ENCODE peak calls at places on chromosomes 6 and 20, in six cellular contexts. One of them, this sample, is unnamed.

GRCh38 chr20:11867286-11867921 is 50.3 kb upstream of the BTBD3 start:
- DNase-seq in GM19239: no peak
- DNase-seq in GM13977: no peak
- DNase-seq in GM03348: no peak
- DNase-seq in glomerular endothelial cell: no peak
- DNase-seq in GM23338: no peak
- DNase-seq in this sample: no peak

GRCh38 chr20:25017257-25017803 is 24.8 kb upstream of the APMAP start:
- DNase-seq in GM19239: no peak
- DNase-seq in GM13977: no peak
- DNase-seq in GM03348: no peak
- DNase-seq in glomerular endothelial cell: no peak
- DNase-seq in GM23338: peak; percentile 60
- DNase-seq in this sample: no peak

GRCh38 chr20:46642265-46642942 is 8.9 kb downstream of the SLC13A3 start:
- DNase-seq in GM19239: no peak
- DNase-seq in GM13977: no peak
- DNase-seq in GM03348: no peak
- DNase-seq in glomerular endothelial cell: no peak
- DNase-seq in GM23338: no peak
- DNase-seq in this sample: no peak

GRCh38 chr6:131210469-131210868 is 75.2 kb downstream of the AKAP7 start:
- DNase-seq in GM19239: no peak
- DNase-seq in GM13977: no peak
- DNase-seq in GM03348: peak; percentile 60
- DNase-seq in glomerular endothelial cell: no peak
- DNase-seq in GM23338: no peak
- DNase-seq in this sample: no peak

GRCh38 chr6:63372951-63373533 is 53.3 kb upstream of the LGSN start:
- DNase-seq in GM19239: no peak
- DNase-seq in GM13977: no peak
- DNase-seq in GM03348: no peak
- DNase-seq in glomerular endothelial cell: no peak
- DNase-seq in GM23338: no peak
- DNase-seq in this sample: no peak

GRCh38 chr6:107555449-107555848 is 65.5 kb downstream of the SOBP start:
- DNase-seq in GM19239: no peak
- DNase-seq in GM13977: no peak
- DNase-seq in GM03348: no peak
- DNase-seq in glomerular endothelial cell: no peak
- DNase-seq in GM23338: no peak
- DNase-seq in this sample: no peak

GRCh38 chr20:12925214-12925755 is 83.5 kb upstream of the SPTLC3 start:
- DNase-seq in GM19239: peak; percentile 36
- DNase-seq in GM13977: peak; percentile 70
- DNase-seq in GM03348: peak; percentile 82
- DNase-seq in glomerular endothelial cell: peak; percentile 42
- DNase-seq in GM23338: peak; percentile 85
- DNase-seq in this sample: peak; percentile 74

GRCh38 chr20:40262219-40262618 is 426.8 kb downstream of the MAFB start:
- DNase-seq in GM19239: no peak
- DNase-seq in GM13977: no peak
- DNase-seq in GM03348: no peak
- DNase-seq in glomerular endothelial cell: peak; percentile 5
- DNase-seq in GM23338: no peak
- DNase-seq in this sample: no peak

GRCh38 chr20:44762466-44763140 is 16.9 kb downstream of the KCNK15 start:
- DNase-seq in GM19239: no peak
- DNase-seq in GM13977: no peak
- DNase-seq in GM03348: no peak
- DNase-seq in glomerular endothelial cell: no peak
- DNase-seq in GM23338: no peak
- DNase-seq in this sample: no peak

GRCh38 chr6:88165877-88166492 is at the start of gene CNR1:
- DNase-seq in GM19239: no peak
- DNase-seq in GM13977: no peak
- DNase-seq in GM03348: peak; percentile 68
- DNase-seq in glomerular endothelial cell: no peak
- DNase-seq in GM23338: peak; percentile 75
- DNase-seq in this sample: no peak

GRCh38 chr6:112360498-112360897 is 13.4 kb downstream of the RFPL4B start:
- DNase-seq in GM19239: no peak
- DNase-seq in GM13977: no peak
- DNase-seq in GM03348: peak; percentile 22
- DNase-seq in glomerular endothelial cell: no peak
- DNase-seq in GM23338: no peak
- DNase-seq in this sample: no peak

GRCh38 chr6:46746691-46747090 is at the start of gene ANKRD66:
- DNase-seq in GM19239: no peak
- DNase-seq in GM13977: no peak
- DNase-seq in GM03348: no peak
- DNase-seq in glomerular endothelial cell: no peak
- DNase-seq in GM23338: no peak
- DNase-seq in this sample: no peak

GRCh38 chr6:5173862-5174643 is 86.7 kb downstream of the LYRM4 start:
- DNase-seq in GM19239: peak; percentile 52
- DNase-seq in GM13977: peak; percentile 57
- DNase-seq in GM03348: no peak
- DNase-seq in glomerular endothelial cell: no peak
- DNase-seq in GM23338: peak; percentile 33
- DNase-seq in this sample: no peak

GRCh38 chr6:3885262-3886036 is 36.3 kb downstream of the FAM50B start:
- DNase-seq in GM19239: no peak
- DNase-seq in GM13977: no peak
- DNase-seq in GM03348: no peak
- DNase-seq in glomerular endothelial cell: no peak
- DNase-seq in GM23338: peak; percentile 44
- DNase-seq in this sample: no peak

GRCh38 chr20:47016068-47016664 is 121.5 kb downstream of the EYA2 start:
- DNase-seq in GM19239: no peak
- DNase-seq in GM13977: no peak
- DNase-seq in GM03348: no peak
- DNase-seq in glomerular endothelial cell: no peak
- DNase-seq in GM23338: no peak
- DNase-seq in this sample: no peak

GRCh38 chr6:45658958-45659357 is 281.2 kb upstream of the SUPT3H start:
- DNase-seq in GM19239: no peak
- DNase-seq in GM13977: no peak
- DNase-seq in GM03348: no peak
- DNase-seq in glomerular endothelial cell: no peak
- DNase-seq in GM23338: no peak
- DNase-seq in this sample: no peak

GRCh38 chr6:163626073-163626867 is 211.8 kb downstream of the QKI start:
- DNase-seq in GM19239: no peak
- DNase-seq in GM13977: no peak
- DNase-seq in GM03348: peak; percentile 20
- DNase-seq in glomerular endothelial cell: no peak
- DNase-seq in GM23338: no peak
- DNase-seq in this sample: no peak

GRCh38 chr6:19322691-19323470 is 514.3 kb upstream of the ID4 start:
- DNase-seq in GM19239: no peak
- DNase-seq in GM13977: no peak
- DNase-seq in GM03348: peak; percentile 47
- DNase-seq in glomerular endothelial cell: no peak
- DNase-seq in GM23338: no peak
- DNase-seq in this sample: no peak

GRCh38 chr20:45629496-45630100 is at the start of gene WFDC10A:
- DNase-seq in GM19239: peak; percentile 38
- DNase-seq in GM13977: peak; percentile 50
- DNase-seq in GM03348: peak; percentile 70
- DNase-seq in glomerular endothelial cell: peak; percentile 4
- DNase-seq in GM23338: peak; percentile 90
- DNase-seq in this sample: peak; percentile 35

GRCh38 chr6:160421854-160422253 is 73.7 kb downstream of the SLC22A3 start:
- DNase-seq in GM19239: no peak
- DNase-seq in GM13977: no peak
- DNase-seq in GM03348: no peak
- DNase-seq in glomerular endothelial cell: no peak
- DNase-seq in GM23338: no peak
- DNase-seq in this sample: no peak

GRCh38 chr20:1526896-1527295 is 30.6 kb downstream of the SIRPD start:
- DNase-seq in GM19239: no peak
- DNase-seq in GM13977: no peak
- DNase-seq in GM03348: no peak
- DNase-seq in glomerular endothelial cell: no peak
- DNase-seq in GM23338: no peak
- DNase-seq in this sample: no peak

GRCh38 chr20:34815636-34816035 is 9.8 kb downstream of the NCOA6 start:
- DNase-seq in GM19239: no peak
- DNase-seq in GM13977: no peak
- DNase-seq in GM03348: peak; percentile 9
- DNase-seq in glomerular endothelial cell: no peak
- DNase-seq in GM23338: no peak
- DNase-seq in this sample: no peak

GRCh38 chr6:170210026-170210390 is 80.9 kb downstream of the DLL1 start:
- DNase-seq in GM19239: no peak
- DNase-seq in GM13977: no peak
- DNase-seq in GM03348: no peak
- DNase-seq in glomerular endothelial cell: no peak
- DNase-seq in GM23338: no peak
- DNase-seq in this sample: no peak

GRCh38 chr6:163187606-163188005 is 226.9 kb upstream of the QKI start:
- DNase-seq in GM19239: no peak
- DNase-seq in GM13977: no peak
- DNase-seq in GM03348: no peak
- DNase-seq in glomerular endothelial cell: no peak
- DNase-seq in GM23338: no peak
- DNase-seq in this sample: no peak

GRCh38 chr6:3518356-3518841 is 61.5 kb upstream of the SLC22A23 start:
- DNase-seq in GM19239: no peak
- DNase-seq in GM13977: no peak
- DNase-seq in GM03348: peak; percentile 86
- DNase-seq in glomerular endothelial cell: no peak
- DNase-seq in GM23338: no peak
- DNase-seq in this sample: peak; percentile 69

GRCh38 chr20:23520185-23520584 is 29.3 kb downstream of the CST8 start:
- DNase-seq in GM19239: no peak
- DNase-seq in GM13977: no peak
- DNase-seq in GM03348: no peak
- DNase-seq in glomerular endothelial cell: no peak
- DNase-seq in GM23338: no peak
- DNase-seq in this sample: no peak

GRCh38 chr20:40687384-40688128 is 1.5 kb downstream of the MAFB start:
- DNase-seq in GM19239: no peak
- DNase-seq in GM13977: peak; percentile 47
- DNase-seq in GM03348: peak; percentile 20
- DNase-seq in glomerular endothelial cell: no peak
- DNase-seq in GM23338: peak; percentile 73
- DNase-seq in this sample: no peak

GRCh38 chr6:160108077-160108476 is 13.5 kb upstream of the SLC22A1 start:
- DNase-seq in GM19239: no peak
- DNase-seq in GM13977: no peak
- DNase-seq in GM03348: no peak
- DNase-seq in glomerular endothelial cell: no peak
- DNase-seq in GM23338: no peak
- DNase-seq in this sample: no peak

GRCh38 chr20:34316191-34316814 is 13.1 kb upstream of the AHCY start:
- DNase-seq in GM19239: no peak
- DNase-seq in GM13977: no peak
- DNase-seq in GM03348: peak; percentile 73
- DNase-seq in glomerular endothelial cell: no peak
- DNase-seq in GM23338: no peak
- DNase-seq in this sample: no peak

This sample was measured in stromal cell of bone marrow.